ENCODE peak calls at places on chromosomes 13 and 19, in seven cellular contexts. R is ACHN; L is A549; C is HEK293T; Z is activated CD4-positive, alpha-beta T cell treated with anti-CD3 and anti-CD28 coated beads, Interleukin-2, amount 10 ng/mL, durations not matched to agents 7 days and 5 days; V is HCEC 1CT; P is frontal cortex. Y is an unnamed sample.

GRCh38 chr19:6115992-6116391 is 5.7 kb upstream of the RFX2 start:
- DNase-seq in V (no peak), R (no peak), L (no peak), P (no peak), C (no peak), Z (no peak), Y (no peak)

GRCh38 chr13:47933688-47934011 is 67.4 kb downstream of the SUCLA2 start:
- DNase-seq in C (no peak), L (no peak), P (no peak), V (peak; percentile 8), R (no peak), Z (no peak), Y (no peak)

GRCh38 chr19:48497728-48498575 is 13.7 kb downstream of the LMTK3 start:
- DNase-seq in P (no peak), Z (no peak), L (no peak), C (no peak), V (no peak), R (no peak), Y (no peak)

GRCh38 chr19:2625434-2625833 is 77.1 kb downstream of the GNG7 start:
- DNase-seq in P (no peak), L (no peak), Z (no peak), R (no peak), C (no peak), V (no peak), Y (no peak)

GRCh38 chr13:112959206-112959605 is 9.8 kb upstream of the MCF2L start:
- DNase-seq in P (peak; percentile 62), R (no peak), V (no peak), L (no peak), C (no peak), Z (no peak), Y (no peak)

GRCh38 chr13:73230714-73231113 is 171.9 kb downstream of the KLF5 start:
- DNase-seq in R (no peak), C (no peak), P (no peak), L (no peak), Z (peak; percentile 24), V (peak; percentile 18), Y (no peak)

GRCh38 chr19:41555752-41556151 is 20.2 kb upstream of the CEACAM21 start:
- DNase-seq in L (no peak), R (no peak), V (no peak), P (no peak), C (no peak), Z (no peak), Y (no peak)

GRCh38 chr19:9917322-9917721 is 19.0 kb downstream of the OLFM2 start:
- DNase-seq in L (peak; percentile 61), V (peak; percentile 53), R (peak; percentile 37), Z (no peak), P (no peak), C (peak; percentile 74), Y (peak; percentile 49)

GRCh38 chr19:5949792-5950305 is 28.1 kb downstream of the RANBP3 start:
- DNase-seq in P (no peak), C (no peak), V (no peak), L (no peak), Z (peak; percentile 47), R (no peak), Y (no peak)

GRCh38 chr13:52851153-52851962 is 2.9 kb upstream of the PCDH8 start:
- DNase-seq in P (no peak), R (no peak), C (peak; percentile 36), L (no peak), V (no peak), Z (no peak), Y (peak; percentile 63)

GRCh38 chr13:111204438-111205177 is 89.5 kb downstream of the ARHGEF7 start:
- DNase-seq in C (no peak), P (no peak), V (peak; percentile 56), R (no peak), L (no peak), Z (no peak), Y (no peak)

GRCh38 chr13:31372454-31372853 is 172.7 kb downstream of the B3GLCT start:
- DNase-seq in R (no peak), Z (no peak), V (no peak), L (no peak), P (no peak), C (no peak), Y (no peak)

GRCh38 chr13:111654531-111654930 is 334.1 kb downstream of the TEX29 start:
- DNase-seq in Z (no peak), L (no peak), C (no peak), P (no peak), R (no peak), V (no peak), Y (no peak)

GRCh38 chr19:11383706-11384048 is 437 bp downstream of the EPOR start:
- DNase-seq in P (no peak), L (no peak), C (no peak), R (no peak), Z (no peak), V (no peak), Y (no peak)

GRCh38 chr19:8149261-8150094 is at the start of gene FBN3:
- DNase-seq in R (no peak), C (peak; percentile 37), P (peak; percentile 62), V (no peak), L (no peak), Z (no peak), Y (peak; percentile 50)

GRCh38 chr13:24842533-24843278 is 78.7 kb downstream of the RNF17 start:
- DNase-seq in V (peak; percentile 18), R (peak; percentile 65), Z (no peak), L (no peak), C (no peak), P (no peak), Y (no peak)

GRCh38 chr19:23774156-23774971 is 15.7 kb upstream of the ZNF681 start:
- DNase-seq in L (no peak), C (no peak), V (no peak), P (no peak), R (no peak), Z (no peak), Y (no peak)

GRCh38 chr19:3224346-3225325 is at the start of gene CELF5:
- DNase-seq in C (peak; percentile 88), P (peak; percentile 89), R (peak; percentile 43), V (no peak), Z (peak; percentile 53), L (no peak), Y (peak; percentile 71)

GRCh38 chr19:18967358-18968146 is 26.5 kb upstream of the HOMER3 start:
- DNase-seq in V (no peak), C (no peak), R (peak; percentile 24), L (peak; percentile 16), Z (no peak), P (no peak), Y (no peak)